ENCODE peak calls at places on chromosomes 2 and 18, in nine cellular contexts. N is GM04504; F is IMR-90; R is germinal center; I is stimulated activated CD8-positive, alpha-beta memory T cell treated with anti-CD3 and anti-CD28 coated beads, Interleukin-15, amount 100 ng/mL, for 24 hours; W is left ventricle myocardium inferior; U is stimulated activated CD4-positive, alpha-beta T cell treated with anti-CD3 and anti-CD28 coated beads, Interleukin-15, amount 100 ng/mL, for 24 hours; O is retina; V is upper lobe of left lung. P is an unnamed sample.
A peak's percentile ranks its signal among the peaks of the same experiment; 100 is the strongest.

GRCh38 chr2:128406629-128407252 is 88.1 kb upstream of the HS6ST1 start:
- DNase-seq in N (no peak), F (no peak), R (no peak), I (no peak), W (no peak), U (no peak), O (no peak), V (peak; percentile 17), P (no peak)

GRCh38 chr2:201175971-201176570 is 6.9 kb upstream of the CASP10 start:
- DNase-seq in N (no peak), F (no peak), R (no peak), I (no peak), W (no peak), U (no peak), O (no peak), V (peak; percentile 83), P (no peak)

GRCh38 chr2:990970-991369 is 40.3 kb downstream of the SNTG2 start:
- DNase-seq in N (no peak), F (no peak), R (no peak), I (no peak), W (no peak), U (no peak), O (no peak), V (no peak), P (no peak)

GRCh38 chr2:88100489-88100858 is 27.4 kb downstream of the FABP1 start:
- DNase-seq in N (no peak), F (no peak), R (no peak), I (no peak), W (no peak), U (no peak), O (no peak), V (no peak), P (no peak)

GRCh38 chr2:61707984-61708852 is 145.6 kb downstream of the FAM161A start:
- DNase-seq in N (no peak), F (peak; percentile 83), R (no peak), I (no peak), W (no peak), U (peak; percentile 15), O (peak; percentile 11), V (no peak), P (peak; percentile 61)

GRCh38 chr2:28447943-28448737 is 47.7 kb upstream of the PLB1 start:
- DNase-seq in N (peak; percentile 78), F (peak; percentile 91), R (no peak), I (no peak), W (no peak), U (peak; percentile 35), O (no peak), V (no peak), P (peak; percentile 78)

GRCh38 chr2:5021148-5021547 is 671.0 kb upstream of the SOX11 start:
- DNase-seq in N (no peak), F (no peak), R (no peak), I (no peak), W (no peak), U (no peak), O (no peak), V (no peak), P (no peak)

GRCh38 chr2:121567957-121568409 is 37.3 kb downstream of the RNU4ATAC start:
- DNase-seq in N (no peak), F (peak; percentile 62), R (no peak), I (no peak), W (no peak), U (no peak), O (no peak), V (no peak), P (no peak)

GRCh38 chr2:43041661-43042360 is 184.6 kb downstream of the ZFP36L2 start:
- DNase-seq in N (peak; percentile 94), F (peak; percentile 97), R (no peak), I (no peak), W (no peak), U (no peak), O (peak; percentile 55), V (no peak), P (peak; percentile 97)

GRCh38 chr2:148577845-148578492 is 66.6 kb upstream of the EPC2 start:
- DNase-seq in N (no peak), F (no peak), R (no peak), I (no peak), W (no peak), U (no peak), O (no peak), V (no peak), P (no peak)

GRCh38 chr2:146652311-146652710 is 1192.5 kb upstream of the ACVR2A start:
- DNase-seq in N (peak; percentile 4), F (peak; percentile 62), R (no peak), I (no peak), W (no peak), U (no peak), O (no peak), V (no peak), P (peak; percentile 62)

GRCh38 chr18:46433121-46433826 is 223.7 kb downstream of the LOXHD1 start:
- DNase-seq in N (no peak), F (no peak), R (no peak), I (no peak), W (no peak), U (no peak), O (no peak), V (no peak), P (no peak)

GRCh38 chr2:20596973-20597867 is 53.7 kb downstream of the HS1BP3 start:
- DNase-seq in N (no peak), F (no peak), R (no peak), I (no peak), W (peak; percentile 83), U (no peak), O (no peak), V (peak; percentile 73), P (peak; percentile 94)

GRCh38 chr18:21672868-21673267 is 31.7 kb downstream of the ABHD3 start:
- DNase-seq in N (peak; percentile 38), F (peak; percentile 76), R (no peak), I (no peak), W (peak; percentile 30), U (no peak), O (peak; percentile 13), V (no peak), P (no peak)

GRCh38 chr2:4507706-4508105 is 804.3 kb downstream of the DCDC2C start:
- DNase-seq in N (no peak), F (no peak), R (no peak), I (no peak), W (no peak), U (no peak), O (no peak), V (no peak), P (no peak)

GRCh38 chr2:201228271-201228911 is 31.9 kb upstream of the CASP8 start:
- DNase-seq in N (no peak), F (no peak), R (no peak), I (no peak), W (no peak), U (no peak), O (no peak), V (no peak), P (peak; percentile 60)

GRCh38 chr2:108119026-108119425 is 120.7 kb upstream of the SULT1C3 start:
- DNase-seq in N (no peak), F (no peak), R (no peak), I (no peak), W (no peak), U (no peak), O (no peak), V (no peak), P (no peak)

GRCh38 chr2:25043241-25043867 is 1.5 kb downstream of the EFR3B start:
- DNase-seq in N (peak; percentile 67), F (peak; percentile 89), R (no peak), I (peak; percentile 17), W (no peak), U (peak; percentile 73), O (no peak), V (no peak), P (peak; percentile 88)

GRCh38 chr2:128280901-128281321 is 37.8 kb downstream of the HS6ST1 start:
- DNase-seq in N (no peak), F (no peak), R (no peak), I (no peak), W (peak; percentile 40), U (no peak), O (no peak), V (no peak), P (no peak)

GRCh38 chr2:674319-674985 is 2.8 kb downstream of the TMEM18 start:
- DNase-seq in N (no peak), F (no peak), R (no peak), I (no peak), W (no peak), U (no peak), O (no peak), V (no peak), P (no peak)

GRCh38 chr2:210558708-210559107 is 2.3 kb downstream of the CPS1 start:
- DNase-seq in N (peak; percentile 3), F (no peak), R (no peak), I (no peak), W (no peak), U (no peak), O (no peak), V (no peak), P (no peak)

GRCh38 chr2:201157694-201158093 is 25.2 kb upstream of the CASP10 start:
- DNase-seq in N (no peak), F (no peak), R (no peak), I (no peak), W (no peak), U (no peak), O (peak; percentile 29), V (peak; percentile 46), P (peak; percentile 23)

GRCh38 chr2:184041077-184041476 is 557.3 kb upstream of the ZNF804A start:
- DNase-seq in N (no peak), F (no peak), R (no peak), I (no peak), W (no peak), U (no peak), O (no peak), V (no peak), P (peak; percentile 74)

GRCh38 chr18:35470440-35470839 is 27.3 kb downstream of the INO80C start:
- DNase-seq in N (no peak), F (no peak), R (no peak), I (no peak), W (no peak), U (no peak), O (no peak), V (no peak), P (no peak)

GRCh38 chr2:32715981-32716380 is 88.1 kb downstream of the TTC27 start:
- DNase-seq in N (no peak), F (peak; percentile 63), R (no peak), I (no peak), W (no peak), U (no peak), O (no peak), V (no peak), P (peak; percentile 27)

GRCh38 chr18:48428494-48429177 is 19.5 kb upstream of the ZBTB7C start:
- DNase-seq in N (no peak), F (no peak), R (no peak), I (no peak), W (no peak), U (no peak), O (no peak), V (no peak), P (peak; percentile 50)

GRCh38 chr2:18376936-18377335 is 183.5 kb downstream of the RDH14 start:
- DNase-seq in N (no peak), F (no peak), R (no peak), I (no peak), W (no peak), U (no peak), O (no peak), V (no peak), P (no peak)